ENCODE peak calls at places on chromosomes 12 and 14, in four cellular contexts. N is HepG2, O is IMR-90, B is K562. Q is an unnamed sample.

GRCh38 chr12:122825773-122826724 is 9.2 kb upstream of the HIP1R start:
- DNase-seq in N (no peak), O (no peak), B (peak; percentile 43), Q (peak; percentile 58)

GRCh38 chr12:109475993-109476806 is 900 bp downstream of the KCTD10 start:
- DNase-seq in N (no peak), O (no peak), B (peak; percentile 25), Q (no peak)

GRCh38 chr14:100784523-100785337 is 41.2 kb upstream of the MEG3 start:
- DNase-seq in N (no peak), O (no peak), B (no peak), Q (no peak)

GRCh38 chr14:49106721-49107689 is 479.2 kb downstream of the RPS29 start:
- DNase-seq in N (no peak), O (peak; percentile 47), B (no peak), Q (no peak)

GRCh38 chr14:100581228-100582145 is 5.7 kb downstream of the BEGAIN start:
- DNase-seq in N (no peak), O (no peak), B (no peak), Q (no peak)

GRCh38 chr14:77023001-77023996 is 5.2 kb downstream of the IRF2BPL start:
- DNase-seq in N (peak; percentile 97), O (peak; percentile 38), B (no peak), Q (peak; percentile 75)

GRCh38 chr12:70553391-70553859 is 83.8 kb downstream of the PTPRB start:
- DNase-seq in N (no peak), O (no peak), B (no peak), Q (no peak)

GRCh38 chr14:51517116-51517515 is 134.6 kb upstream of the FRMD6 start:
- DNase-seq in N (no peak), O (no peak), B (no peak), Q (no peak)

GRCh38 chr12:132651444-132652100 is 33.0 kb downstream of the P2RX2 start:
- DNase-seq in N (no peak), O (no peak), B (no peak), Q (no peak)

GRCh38 chr14:52950410-52950897 is 396 bp downstream of the FERMT2 start:
- DNase-seq in N (peak; percentile 22), O (peak; percentile 29), B (no peak), Q (peak; percentile 55)

GRCh38 chr14:81169711-81170103 is 51.1 kb downstream of the GTF2A1 start:
- DNase-seq in N (no peak), O (peak; percentile 7), B (no peak), Q (no peak)

GRCh38 chr12:12716845-12717585 is at the start of gene CDKN1B:
- DNase-seq in N (peak; percentile 86), O (peak; percentile 94), B (peak; percentile 86), Q (peak; percentile 92)

GRCh38 chr12:123070267-123071081 is 80.4 kb downstream of the PITPNM2 start:
- DNase-seq in N (no peak), O (no peak), B (no peak), Q (no peak)

GRCh38 chr14:21868442-21869046 is 194.9 kb upstream of the OR4E1 start:
- DNase-seq in N (peak; percentile 68), O (peak; percentile 32), B (peak; percentile 41), Q (peak; percentile 31)

GRCh38 chr14:79699206-79699605 is 512.1 kb downstream of the DIO2 start:
- DNase-seq in N (no peak), O (no peak), B (no peak), Q (no peak)

GRCh38 chr12:111089616-111090015 is 169.2 kb upstream of the MYL2 start:
- DNase-seq in N (no peak), O (no peak), B (no peak), Q (no peak)

GRCh38 chr14:55745906-55746305 is 165.9 kb downstream of the KTN1 start:
- DNase-seq in N (no peak), O (no peak), B (no peak), Q (no peak)

GRCh38 chr14:55532645-55533309 is 47.2 kb upstream of the KTN1 start:
- DNase-seq in N (no peak), O (no peak), B (no peak), Q (no peak)

GRCh38 chr12:81499809-81500208 is 259.3 kb downstream of the PPFIA2 start:
- DNase-seq in N (no peak), O (no peak), B (no peak), Q (no peak)

GRCh38 chr12:120106151-120106550 is 10.4 kb downstream of the RAB35 start:
- DNase-seq in N (no peak), O (no peak), B (no peak), Q (no peak)

GRCh38 chr14:65301862-65302539 is 110.5 kb upstream of the FUT8 start:
- DNase-seq in N (peak; percentile 92), O (no peak), B (peak; percentile 81), Q (no peak)

GRCh38 chr12:5898874-5899273 is 46.2 kb downstream of the ANO2 start:
- DNase-seq in N (no peak), O (no peak), B (peak; percentile 5), Q (peak; percentile 23)

GRCh38 chr12:19465711-19466110 is 26.4 kb downstream of the AEBP2 start:
- DNase-seq in N (no peak), O (no peak), B (no peak), Q (no peak)
- H3K4me1 ChIP-seq in N (no peaks in the 10 kb centered on the region), O (no peaks in the 10 kb centered on the region), B (no peaks in the 10 kb centered on the region), Q (peaks cover 4% of the 10 kb centered on the region)

DNA sequence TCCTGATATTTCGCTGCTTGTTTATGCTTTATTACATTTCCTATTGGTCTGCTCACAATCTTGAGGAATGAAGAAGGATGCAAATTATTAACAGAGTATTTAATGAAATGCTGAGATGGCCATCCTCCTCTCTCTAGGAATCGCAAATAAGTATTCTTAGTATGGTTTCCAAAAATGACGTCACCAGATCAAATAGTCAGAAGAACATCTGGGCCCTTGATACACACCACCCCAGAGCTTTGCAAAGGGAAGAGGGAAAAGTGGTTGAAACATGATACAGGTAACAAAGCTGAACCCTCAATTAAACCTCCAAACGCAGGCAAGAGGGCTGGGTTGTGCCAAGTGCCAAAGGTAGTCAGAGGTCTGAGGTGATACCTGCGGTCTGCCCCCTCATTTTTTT is 107.3 kb downstream of the BCL11B start:
- DNase-seq in N (no peak), O (no peak), B (no peak), Q (no peak)
- TF ChIP-seq MAZ in N (no peak), O (no peak), B (no peak), Q (no peak)

DNA sequence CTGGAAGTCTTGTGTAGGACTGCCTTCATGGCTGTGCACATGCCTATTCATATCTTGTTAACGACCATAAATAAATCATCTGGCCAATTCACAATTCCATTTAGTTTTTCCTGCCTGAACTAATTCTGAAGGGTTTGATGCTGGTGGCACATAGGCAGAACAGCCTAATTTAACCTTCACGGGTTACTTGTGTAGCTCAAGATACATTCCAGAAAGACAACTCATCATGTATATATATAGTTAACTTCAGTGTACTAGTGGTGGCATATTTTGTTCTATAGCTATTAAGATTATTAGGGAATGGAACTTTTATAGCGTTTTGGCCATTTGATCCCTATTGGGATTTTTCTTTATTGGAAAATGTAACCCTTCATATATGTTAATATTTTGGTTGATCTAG is 31.4 kb downstream of the CFAP54 start:
- DNase-seq in N (no peak), O (peak; percentile 34), B (no peak), Q (no peak)
- H3K4me1 ChIP-seq in N (no peaks in the 10 kb centered on the region), O (peaks cover 2% of the 10 kb centered on the region), B (no peaks in the 10 kb centered on the region), Q (peaks cover 5% of the 10 kb centered on the region)

DNA sequence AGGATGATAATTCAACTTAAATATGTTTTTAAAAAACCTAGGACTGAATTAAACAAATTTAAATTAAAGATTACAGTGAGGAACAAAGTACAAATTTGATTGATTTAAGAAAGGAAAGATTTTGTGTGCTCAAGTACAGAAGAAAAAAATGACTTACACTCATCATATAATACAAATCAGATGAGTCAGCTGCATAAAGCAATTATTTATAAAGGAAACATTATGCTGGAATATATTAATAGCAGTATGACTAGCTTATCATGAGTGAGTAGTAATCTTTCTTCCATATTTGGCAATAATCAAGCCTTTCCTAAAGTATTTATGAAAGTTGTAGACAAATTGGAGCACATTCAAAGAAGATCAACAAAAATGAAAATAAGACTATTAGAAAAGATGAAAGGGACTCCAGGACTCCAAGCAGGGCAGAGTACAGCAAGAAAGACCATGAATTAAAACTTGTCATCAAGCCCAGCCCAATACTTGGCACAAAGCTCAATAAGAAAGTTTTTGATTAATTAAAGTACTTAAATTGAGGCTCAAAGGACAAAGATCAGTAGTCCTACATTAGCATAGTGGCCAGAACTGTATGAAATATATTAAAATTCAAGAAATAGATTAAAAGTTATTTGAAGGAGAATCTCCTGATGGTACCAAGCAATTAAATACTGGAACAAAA is 32.8 kb downstream of the CCER1 start:
- DNase-seq in N (no peak), O (peak; percentile 80), B (no peak), Q (no peak)
- TF ChIP-seq MAZ in N (no peak), O (no peak), B (no peak), Q (no peak)